ENCODE peak calls at places on chromosomes 5 and 9, in nine cellular contexts. N is activated T-cell treated with anti-CD3 and anti-CD28 coated beads, Interleukin-2, amount 50 U/mL, for 72 hours; G is activated CD8-positive, alpha-beta T cell treated with anti-CD3 and anti-CD28 coated beads, Interleukin-2, amount 10 ng/mL, durations not matched to agents 7 days and 5 days; S is GM19239; K is SK-N-SH; H is GM12878; Z is nucleus accumbens; X is sciatic nerve; M is A673. Q is an unnamed sample.

GRCh38 chr9:16030513-16031185 is 477.8 kb downstream of the CCDC171 start:
- DNase-seq in G (peak; percentile 66), K (no peak), S (no peak), H (peak; percentile 35), Z (no peak), M (peak; percentile 14), X (no peak), N (peak; percentile 50), Q (peak; percentile 42)

GRCh38 chr9:97740848-97741821 is 44.0 kb upstream of the XPA start:
- DNase-seq in H (no peak), K (peak; percentile 75), S (peak; percentile 22), N (peak; percentile 54), M (peak; percentile 74), Z (no peak), G (peak; percentile 41), X (peak; percentile 64), Q (peak; percentile 48)

GRCh38 chr9:14924821-14925220 is 14.6 kb upstream of the FREM1 start:
- DNase-seq in M (peak; percentile 52), Z (no peak), K (no peak), G (no peak), N (no peak), S (no peak), H (no peak), X (no peak), Q (no peak)

GRCh38 chr9:122126340-122127333 is 32.9 kb downstream of the NDUFA8 start:
- DNase-seq in Z (no peak), N (no peak), K (peak; percentile 53), X (peak; percentile 47), S (no peak), M (no peak), G (no peak), H (no peak), Q (no peak)

GRCh38 chr9:86354882-86355399 is 731 bp upstream of the TUT7 start:
- DNase-seq in Z (no peak), X (no peak), N (no peak), M (peak; percentile 22), H (no peak), K (peak; percentile 36), S (no peak), G (no peak), Q (no peak)

GRCh38 chr9:105299190-105299854 is 54.9 kb downstream of the SLC44A1 start:
- DNase-seq in G (no peak), S (no peak), X (no peak), H (no peak), N (peak; percentile 42), K (no peak), Z (no peak), M (no peak), Q (no peak)

GRCh38 chr5:57494104-57495098 is 11.8 kb upstream of the ACTBL2 start:
- DNase-seq in G (peak; percentile 46), S (no peak), X (peak; percentile 70), M (peak; percentile 91), N (peak; percentile 77), H (peak; percentile 45), K (no peak), Z (no peak), Q (no peak)

GRCh38 chr9:105030285-105030684 is 102.3 kb upstream of the ABCA1 start:
- DNase-seq in H (no peak), X (no peak), G (no peak), K (no peak), S (no peak), M (no peak), Z (no peak), N (no peak), Q (no peak)

GRCh38 chr5:139186293-139186692 is 11.9 kb downstream of the SIL1 start:
- DNase-seq in N (no peak), K (no peak), S (no peak), H (no peak), X (no peak), M (no peak), Z (no peak), G (no peak), Q (no peak)

GRCh38 chr9:25600501-25600900 is 77.7 kb downstream of the TUSC1 start:
- DNase-seq in K (no peak), S (no peak), N (no peak), G (no peak), H (no peak), Z (no peak), M (no peak), X (no peak), Q (no peak)

GRCh38 chr5:133387621-133388020 is 224.7 kb downstream of the FSTL4 start:
- DNase-seq in X (no peak), Z (no peak), N (no peak), H (no peak), G (no peak), K (no peak), S (no peak), M (no peak), Q (no peak)

GRCh38 chr9:135279834-135280393 is 192.4 kb downstream of the OLFM1 start:
- DNase-seq in Z (no peak), N (no peak), X (no peak), M (no peak), K (no peak), G (no peak), S (no peak), H (no peak), Q (no peak)

GRCh38 chr9:72444436-72444835 is 77.0 kb upstream of the TMC1 start:
- DNase-seq in M (no peak), G (no peak), N (no peak), Z (no peak), H (no peak), X (no peak), S (no peak), K (no peak), Q (no peak)

GRCh38 chr9:125428515-125429467 is 167.2 kb downstream of the GAPVD1 start:
- DNase-seq in X (no peak), Z (no peak), G (no peak), N (no peak), S (no peak), K (peak; percentile 82), M (no peak), H (no peak), Q (no peak)

GRCh38 chr9:86827893-86828292 is 119.4 kb downstream of the GAS1 start:
- DNase-seq in M (no peak), S (no peak), N (no peak), H (no peak), K (no peak), X (no peak), G (no peak), Z (no peak), Q (no peak)

GRCh38 chr5:95102080-95102479 is 182.8 kb downstream of the MCTP1 start:
- DNase-seq in N (no peak), K (no peak), G (no peak), X (no peak), S (no peak), Z (no peak), M (no peak), H (no peak), Q (no peak)

GRCh38 chr5:11038772-11039171 is 277.7 kb upstream of the DAP start:
- DNase-seq in X (no peak), S (no peak), M (no peak), G (no peak), Z (no peak), H (no peak), K (no peak), N (no peak), Q (no peak)

GRCh38 chr5:77590347-77590746 is 48.2 kb downstream of the OTP start:
- DNase-seq in G (no peak), Z (no peak), M (peak; percentile 4), N (no peak), K (no peak), S (no peak), X (no peak), H (peak; percentile 98), Q (peak; percentile 24)

GRCh38 chr5:138663009-138663408 is 87.8 kb upstream of the HSPA9 start:
- DNase-seq in S (no peak), K (peak; percentile 46), X (no peak), H (no peak), M (no peak), N (no peak), G (no peak), Z (no peak), Q (no peak)

GRCh38 chr5:147565524-147565923 is 55.7 kb upstream of the DPYSL3 start:
- DNase-seq in K (no peak), N (no peak), G (no peak), S (no peak), M (peak; percentile 45), H (no peak), X (no peak), Z (no peak), Q (no peak)

GRCh38 chr9:96156578-96156977 is 145.4 kb downstream of the HSD17B3 start:
- DNase-seq in S (no peak), Z (no peak), M (no peak), N (peak; percentile 8), G (no peak), H (no peak), K (no peak), X (no peak), Q (no peak)

GRCh38 chr5:72723584-72723983 is 92.9 kb upstream of the TNPO1 start:
- DNase-seq in K (no peak), G (no peak), X (no peak), N (no peak), M (no peak), H (no peak), S (no peak), Z (no peak), Q (no peak)

GRCh38 chr5:171913987-171914273 is 92.5 kb downstream of the FBXW11 start:
- DNase-seq in S (no peak), X (no peak), N (no peak), G (no peak), M (no peak), Z (no peak), K (no peak), H (no peak), Q (no peak)

GRCh38 chr5:115246361-115246991 is 16.2 kb downstream of the PGGT1B start:
- DNase-seq in Z (no peak), S (no peak), K (peak; percentile 42), N (no peak), M (peak; percentile 64), H (peak; percentile 7), X (no peak), G (no peak), Q (no peak)

Q was measured in GM13977.